ENCODE peak calls at places on chromosomes 5 and 9, in five cellular contexts. D is transverse colon, Y is GM06990, W is fibroblast of pulmonary artery, X is PC-9. F is an unnamed sample.

GRCh38 chr5:58114324-58114723 is 345.6 kb downstream of the PLK2 start:
- DNase-seq in D (no peak), Y (no peak), W (peak), X (no peak), F (peak)

GRCh38 chr9:28073278-28073677 is 500.0 kb upstream of the C9orf72 start:
- DNase-seq in D (no peak), Y (no peak), W (peak), X (no peak), F (peak)

GRCh38 chr5:172904643-172905345 is 54.4 kb upstream of the RPL26L1 start:
- DNase-seq in D (peak), Y (no peak), W (peak), X (peak), F (peak)

GRCh38 chr9:18208166-18209059 is 265.5 kb upstream of the ADAMTSL1 start:
- DNase-seq in D (peak), Y (no peak), W (peak), X (peak), F (peak)

GRCh38 chr9:70510157-70510770 is 95.8 kb upstream of the KLF9 start:
- DNase-seq in D (peak), Y (no peak), W (peak), X (peak), F (no peak)

GRCh38 chr9:109733690-109734089 is 46.3 kb upstream of the PALM2AKAP2 start:
- DNase-seq in D (no peak), Y (no peak), W (peak), X (no peak), F (peak)

GRCh38 chr5:10595678-10596309 is 31.9 kb downstream of the ANKRD33B start:
- DNase-seq in D (no peak), Y (no peak), W (peak), X (peak), F (peak)

GRCh38 chr9:108041551-108041950 is 552.0 kb upstream of the KLF4 start:
- DNase-seq in D (no peak), Y (no peak), W (peak), X (peak), F (peak)

GRCh38 chr9:3059781-3060468 is 216.0 kb upstream of the PUM3 start:
- DNase-seq in D (no peak), Y (no peak), W (no peak), X (no peak), F (no peak)

GRCh38 chr5:134649163-134649916 is 755 bp downstream of the SEC24A start:
- DNase-seq in D (no peak), Y (no peak), W (peak), X (no peak), F (peak)

GRCh38 chr5:114176356-114176755 is 185.5 kb upstream of the KCNN2 start:
- DNase-seq in D (no peak), Y (no peak), W (peak), X (no peak), F (peak)

GRCh38 chr9:135718616-135719015 is 16.6 kb downstream of the KCNT1 start:
- DNase-seq in D (no peak), Y (no peak), W (peak), X (peak), F (no peak)

GRCh38 chr5:73157399-73158303 is 15.3 kb upstream of the TMEM174 start:
- DNase-seq in D (no peak), Y (no peak), W (no peak), X (no peak), F (no peak)

GRCh38 chr5:78547731-78548189 is 100.8 kb downstream of the LHFPL2 start:
- DNase-seq in D (peak), Y (no peak), W (peak), X (no peak), F (peak)

GRCh38 chr9:75111019-75111622 is 22.8 kb downstream of the OSTF1 start:
- DNase-seq in D (peak), Y (no peak), W (no peak), X (peak), F (no peak)

DNA sequence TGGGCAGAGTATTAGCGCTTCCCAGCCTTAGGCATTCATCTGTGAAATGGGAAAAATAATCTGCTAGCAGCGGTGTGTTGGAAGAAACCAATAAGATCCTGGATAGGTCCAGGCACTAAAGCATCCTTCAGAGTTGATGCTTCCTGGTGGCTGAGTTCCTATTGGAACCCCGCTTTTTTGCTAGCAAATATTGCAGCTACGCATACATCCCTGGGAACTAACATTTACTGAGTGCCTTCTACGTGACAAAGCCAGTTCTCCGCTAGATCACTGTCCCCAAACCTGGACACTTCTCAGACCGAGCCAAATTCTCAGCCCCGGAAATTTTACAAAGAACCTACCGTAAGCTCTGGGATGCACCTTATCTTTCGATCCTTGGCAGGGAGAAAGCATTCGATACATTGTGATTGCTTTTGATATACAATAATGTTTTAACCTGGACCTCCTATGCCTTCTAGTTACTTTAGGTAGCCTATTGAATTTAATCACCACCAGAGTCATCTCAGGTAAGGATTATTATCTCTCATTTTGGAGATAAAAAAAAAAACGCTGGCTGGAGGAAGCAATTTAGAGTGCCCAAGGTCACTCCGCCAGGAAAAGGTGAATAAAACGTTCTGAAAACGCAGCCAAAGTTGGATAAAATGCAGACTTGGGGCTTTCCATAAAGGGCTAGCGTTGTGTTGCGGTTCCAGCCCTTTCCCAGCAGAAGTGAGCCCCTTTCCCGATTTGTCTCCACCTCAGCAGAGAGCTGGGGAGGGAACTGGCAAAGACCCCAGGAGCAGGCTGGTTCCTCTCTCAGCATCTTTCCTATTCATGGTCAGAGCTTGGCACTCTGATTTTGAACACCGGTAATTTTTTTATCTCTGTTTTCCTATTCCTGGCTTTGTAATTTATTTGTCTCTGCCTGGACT is 2.6 kb upstream of the MSX2 start:
- DNase-seq in D (no peak), Y (no peak), W (no peak), X (no peak), F (no peak)
- H3K4me3 ChIP-seq in D (no peak), Y (no peak), W (no peak), X (no peak), F (no peak)

GRCh38 chr9:94623253-94623652 is 16.1 kb downstream of the FBP1 start:
- DNase-seq in D (peak), Y (peak), W (peak), X (no peak), F (no peak)
- TF ChIP-seq CTCF in D (peak), Y (peak), W (peak), X (no peak), F (peak)

DNA sequence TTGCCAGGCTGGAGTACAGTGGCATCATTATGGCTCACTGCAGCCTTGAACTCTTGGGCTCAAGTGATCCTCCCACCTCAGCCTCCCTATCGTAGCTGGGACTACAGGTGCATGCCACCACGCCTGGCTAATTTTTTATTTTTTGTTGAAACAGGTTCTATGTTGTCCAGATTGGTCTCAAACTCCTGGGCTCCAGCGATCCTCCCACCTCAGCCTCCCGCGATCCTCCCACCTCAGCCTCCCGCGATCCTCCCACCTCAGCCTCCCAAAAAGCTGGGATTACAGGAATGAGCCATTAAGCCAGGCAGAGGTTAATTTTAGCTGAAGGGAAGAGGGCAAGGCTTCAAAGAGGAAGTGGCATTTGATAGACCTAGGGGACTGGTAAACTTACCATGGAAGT is 32.8 kb upstream of the CCNB1 start:
- DNase-seq in D (no peak), Y (no peak), W (no peak), X (no peak), F (no peak)
- H3K4me3 ChIP-seq in D (no peak), Y (no peak), W (no peak), X (no peak), F (no peak)

DNA sequence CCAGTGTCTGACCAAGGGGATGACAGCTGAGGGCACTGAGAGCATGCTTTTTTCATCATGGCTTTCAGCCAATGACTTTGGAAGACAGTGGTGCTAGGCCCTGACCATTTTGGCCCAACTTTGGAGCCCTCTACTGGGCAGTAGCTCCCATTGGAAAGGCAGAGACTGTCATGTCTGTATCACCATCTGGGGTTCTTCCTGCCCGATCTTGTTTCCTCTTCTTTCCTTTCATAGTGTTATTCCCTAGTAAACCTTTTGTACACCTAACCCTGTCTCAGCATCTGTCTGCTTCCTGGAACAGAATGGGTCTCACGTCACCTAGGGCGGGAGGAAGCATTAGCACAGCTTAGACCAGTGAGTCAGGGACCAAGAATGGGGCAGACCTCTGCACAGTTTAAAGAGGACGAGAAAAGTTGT is 97.4 kb upstream of the MAST4 start:
- DNase-seq in D (no peak), Y (no peak), W (peak), X (no peak), F (no peak)
- TF ChIP-seq CTCF in D (no peak), Y (peak), W (peak), X (no peak), F (no peak)

DNA sequence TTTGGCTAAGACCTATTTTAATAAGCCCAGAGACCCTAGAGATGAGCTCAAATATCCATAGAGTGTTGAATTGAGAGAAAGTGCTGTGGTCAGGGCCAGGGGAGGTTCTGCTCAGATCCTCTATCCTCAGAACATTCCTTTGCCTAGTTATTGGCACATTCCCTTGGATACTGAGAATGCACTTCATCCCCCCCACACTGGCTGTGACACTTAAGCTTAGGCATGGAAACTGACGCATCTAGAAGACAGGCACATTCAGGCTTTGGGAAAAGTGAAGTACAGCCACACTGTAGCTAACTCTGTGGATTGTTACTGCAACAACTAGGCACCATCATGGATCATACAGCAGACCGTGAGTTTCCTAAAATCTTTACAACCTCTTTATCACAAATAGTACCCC is 27.1 kb upstream of the RASGRF2 start:
- DNase-seq in D (no peak), Y (no peak), W (no peak), X (no peak), F (no peak)
- H3K4me3 ChIP-seq in D (no peak), Y (no peak), W (no peak), X (no peak), F (no peak)

DNA sequence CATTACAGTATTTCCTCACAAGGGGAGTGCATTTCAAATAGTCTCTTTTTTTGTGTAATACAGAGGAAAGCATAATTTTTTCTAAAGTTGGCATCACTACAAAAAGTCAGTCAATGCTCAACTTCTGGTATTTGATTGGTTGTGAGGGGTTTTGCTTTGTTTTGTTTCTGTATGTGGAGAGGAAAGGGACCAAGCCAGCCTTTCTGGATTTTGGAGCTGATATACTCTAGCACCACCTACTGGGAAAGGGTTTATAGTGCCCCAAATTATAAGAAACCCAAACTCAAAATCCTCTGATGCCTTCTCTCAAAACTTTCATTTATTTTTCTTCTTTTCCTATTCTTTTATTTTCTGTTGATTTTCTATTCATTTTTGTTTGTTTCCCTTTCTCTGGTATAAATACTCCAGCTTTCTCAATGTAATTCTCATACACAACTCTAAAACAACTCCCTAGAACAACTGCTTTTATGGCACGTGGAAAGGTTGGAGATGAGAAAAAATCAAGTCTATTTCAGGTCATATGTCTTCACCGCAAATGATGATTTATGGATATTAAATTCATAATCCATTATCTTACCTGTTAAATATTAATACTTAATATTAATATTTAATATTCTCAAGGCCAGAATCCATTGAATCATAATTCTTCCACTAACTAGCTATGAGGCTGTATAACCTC is 69.5 kb upstream of the ANXA1 start:
- DNase-seq in D (no peak), Y (peak), W (peak), X (no peak), F (peak)
- TF ChIP-seq CTCF in D (peak), Y (peak), W (peak), X (peak), F (peak)

GRCh38 chr9:128416014-128416413 is 4.6 kb upstream of the CERCAM start:
- DNase-seq in D (no peak), Y (no peak), W (no peak), X (peak), F (no peak)

GRCh38 chr9:128416432-128417019 is 4.1 kb upstream of the CERCAM start:
- DNase-seq in D (no peak), Y (no peak), W (no peak), X (no peak), F (no peak)

GRCh38 chr9:128412120-128412790 is 8.4 kb upstream of the CERCAM start:
- DNase-seq in D (peak), Y (no peak), W (peak), X (peak), F (peak)

GRCh38 chr9:128414461-128414860 is 6.2 kb upstream of the CERCAM start:
- DNase-seq in D (no peak), Y (no peak), W (no peak), X (no peak), F (no peak)

GRCh38 chr9:128415222-128415621 is 5.4 kb upstream of the CERCAM start:
- DNase-seq in D (no peak), Y (no peak), W (no peak), X (no peak), F (no peak)
- H3K4me3 ChIP-seq in D (no peak), Y (no peak), W (no peak), X (no peak), F (no peak)

DNA sequence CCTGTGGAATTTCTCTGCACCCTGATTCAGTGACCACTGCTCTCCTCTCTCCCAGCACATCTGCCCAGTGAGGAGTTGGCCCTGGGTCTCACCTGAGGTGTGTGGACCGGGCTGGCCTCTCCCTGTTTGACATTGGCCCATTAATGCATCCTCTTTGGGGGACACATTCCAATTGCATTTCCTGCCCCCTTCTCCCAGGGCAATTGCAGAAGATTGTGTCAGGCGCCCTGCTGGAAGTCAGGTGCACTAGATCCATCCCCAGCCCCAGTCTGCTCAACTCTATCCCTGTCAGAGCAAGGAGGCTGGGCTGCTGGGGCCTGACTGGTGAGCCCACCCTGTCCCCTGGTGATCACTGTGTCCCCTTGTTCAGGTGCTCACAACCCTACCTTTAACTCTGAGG is 84.5 kb downstream of the LMX1B start:
- DNase-seq in D (no peak), Y (no peak), W (no peak), X (no peak), F (no peak)
- TF ChIP-seq CTCF in D (no peak), Y (no peak), W (no peak), X (no peak), F (no peak)